ENCODE peak calls at places on chromosomes 2 and 18, in six cellular contexts. V, A, G, Z, B and O are unnamed samples.

GRCh38 chr18:23740105-23740830 is 51.0 kb downstream of the LAMA3 start:
- DNase-seq in V (no peak), A (no peak), G (peak), Z (peak), B (peak), O (no peak)

GRCh38 chr2:96565111-96565510 is 28.6 kb downstream of the ARID5A start:
- DNase-seq in V (no peak), A (no peak), G (no peak), Z (no peak), B (no peak), O (no peak)

GRCh38 chr18:4603955-4604354 is 148.8 kb upstream of the DLGAP1 start:
- DNase-seq in V (no peak), A (no peak), G (no peak), Z (no peak), B (no peak), O (no peak)

GRCh38 chr2:224838335-224838734 is 122.2 kb upstream of the CCDC195 start:
- DNase-seq in V (no peak), A (no peak), G (peak), Z (peak), B (no peak), O (no peak)

GRCh38 chr18:6881034-6881800 is 151.7 kb downstream of the ARHGAP28 start:
- DNase-seq in V (peak), A (no peak), G (peak), Z (peak), B (peak), O (no peak)

GRCh38 chr2:45922577-45922988 is 271.1 kb downstream of the PRKCE start:
- DNase-seq in V (no peak), A (no peak), G (peak), Z (peak), B (peak), O (no peak)

GRCh38 chr2:11528228-11528627 is 5.6 kb upstream of the GREB1 start:
- DNase-seq in V (no peak), A (no peak), G (no peak), Z (no peak), B (no peak), O (no peak)

GRCh38 chr2:142867161-142867560 is 10.3 kb upstream of the KYNU start:
- DNase-seq in V (no peak), A (no peak), G (no peak), Z (peak), B (no peak), O (no peak)

GRCh38 chr18:5879479-5879882 is 15.8 kb downstream of the TMEM200C start:
- DNase-seq in V (no peak), A (no peak), G (peak), Z (peak), B (peak), O (no peak)

GRCh38 chr2:227057060-227057459 is 106.9 kb downstream of the COL4A4 start:
- DNase-seq in V (no peak), A (no peak), G (no peak), Z (no peak), B (no peak), O (no peak)

GRCh38 chr2:64234785-64235184 is 90.6 kb upstream of the PELI1 start:
- DNase-seq in V (no peak), A (no peak), G (no peak), Z (no peak), B (no peak), O (no peak)

GRCh38 chr2:10765461-10765860 is 44.0 kb downstream of the ATP6V1C2 start:
- DNase-seq in V (no peak), A (no peak), G (no peak), Z (no peak), B (no peak), O (no peak)

GRCh38 chr2:174473796-174474195 is 13.0 kb downstream of the GPR155 start:
- DNase-seq in V (no peak), A (no peak), G (no peak), Z (no peak), B (no peak), O (no peak)

GRCh38 chr2:241638940-241639339 is 1.4 kb downstream of the ATG4B start:
- DNase-seq in V (no peak), A (no peak), G (no peak), Z (no peak), B (no peak), O (no peak)

GRCh38 chr2:159322419-159322818 is 35.9 kb upstream of the WDSUB1 start:
- DNase-seq in V (no peak), A (no peak), G (no peak), Z (no peak), B (no peak), O (no peak)

GRCh38 chr2:224271854-224272620 is 129.9 kb downstream of the FAM124B start:
- DNase-seq in V (no peak), A (no peak), G (no peak), Z (no peak), B (no peak), O (no peak)

GRCh38 chr18:2070636-2071035 is 500.7 kb downstream of the METTL4 start:
- DNase-seq in V (no peak), A (no peak), G (no peak), Z (no peak), B (no peak), O (no peak)